ENCODE peak calls at places on chromosome 9, in six cellular contexts. One of them, this sample, is unnamed.

GRCh38 chr9:137534256-137535119 is 15.7 kb downstream of the PNPLA7 start:
- DNase-seq in left colon: no peak
- DNase-seq in AG09319: peak
- DNase-seq in activated CD4-positive, alpha-beta T cell treated with anti-CD3 and anti-CD28 coated beads, Interleukin-2, amount 10 ng/mL, durations not matched to agents 7 days and 5 days: peak
- DNase-seq in endothelial cell: no peak
- DNase-seq in mucosa of gallbladder: peak
- DNase-seq in this sample: peak

GRCh38 chr9:134725605-134725940 is 84.0 kb downstream of the COL5A1 start:
- DNase-seq in AG09319: no peak
- DNase-seq in mucosa of gallbladder: no peak
- DNase-seq in left colon: no peak
- DNase-seq in endothelial cell: no peak
- DNase-seq in activated CD4-positive, alpha-beta T cell treated with anti-CD3 and anti-CD28 coated beads, Interleukin-2, amount 10 ng/mL, durations not matched to agents 7 days and 5 days: no peak
- DNase-seq in this sample: no peak

GRCh38 chr9:18566125-18566524 is 92.2 kb downstream of the ADAMTSL1 start:
- DNase-seq in AG09319: no peak
- DNase-seq in endothelial cell: no peak
- DNase-seq in left colon: no peak
- DNase-seq in mucosa of gallbladder: no peak
- DNase-seq in activated CD4-positive, alpha-beta T cell treated with anti-CD3 and anti-CD28 coated beads, Interleukin-2, amount 10 ng/mL, durations not matched to agents 7 days and 5 days: no peak
- DNase-seq in this sample: no peak

GRCh38 chr9:33682551-33682950 is 112.8 kb upstream of the PRSS3 start:
- DNase-seq in AG09319: no peak
- DNase-seq in mucosa of gallbladder: no peak
- DNase-seq in activated CD4-positive, alpha-beta T cell treated with anti-CD3 and anti-CD28 coated beads, Interleukin-2, amount 10 ng/mL, durations not matched to agents 7 days and 5 days: no peak
- DNase-seq in left colon: no peak
- DNase-seq in endothelial cell: no peak
- DNase-seq in this sample: no peak

GRCh38 chr9:2228132-2228531 is 213.0 kb downstream of the SMARCA2 start:
- DNase-seq in AG09319: no peak
- DNase-seq in endothelial cell: peak
- DNase-seq in activated CD4-positive, alpha-beta T cell treated with anti-CD3 and anti-CD28 coated beads, Interleukin-2, amount 10 ng/mL, durations not matched to agents 7 days and 5 days: peak
- DNase-seq in mucosa of gallbladder: no peak
- DNase-seq in left colon: peak
- DNase-seq in this sample: no peak

GRCh38 chr9:127035423-127035822 is 87.0 kb downstream of the ANGPTL2 start:
- DNase-seq in mucosa of gallbladder: peak
- DNase-seq in endothelial cell: no peak
- DNase-seq in AG09319: no peak
- DNase-seq in left colon: no peak
- DNase-seq in activated CD4-positive, alpha-beta T cell treated with anti-CD3 and anti-CD28 coated beads, Interleukin-2, amount 10 ng/mL, durations not matched to agents 7 days and 5 days: no peak
- DNase-seq in this sample: no peak

GRCh38 chr9:122562134-122562760 is 9.3 kb downstream of the OR1N2 start:
- DNase-seq in left colon: no peak
- DNase-seq in endothelial cell: no peak
- DNase-seq in mucosa of gallbladder: no peak
- DNase-seq in AG09319: no peak
- DNase-seq in activated CD4-positive, alpha-beta T cell treated with anti-CD3 and anti-CD28 coated beads, Interleukin-2, amount 10 ng/mL, durations not matched to agents 7 days and 5 days: no peak
- DNase-seq in this sample: peak

GRCh38 chr9:23447166-23447565 is 378.9 kb downstream of the ELAVL2 start:
- DNase-seq in activated CD4-positive, alpha-beta T cell treated with anti-CD3 and anti-CD28 coated beads, Interleukin-2, amount 10 ng/mL, durations not matched to agents 7 days and 5 days: no peak
- DNase-seq in AG09319: no peak
- DNase-seq in mucosa of gallbladder: no peak
- DNase-seq in endothelial cell: peak
- DNase-seq in left colon: no peak
- DNase-seq in this sample: peak

GRCh38 chr9:137461663-137462395 is 2.7 kb upstream of the NSMF start:
- DNase-seq in left colon: peak
- DNase-seq in activated CD4-positive, alpha-beta T cell treated with anti-CD3 and anti-CD28 coated beads, Interleukin-2, amount 10 ng/mL, durations not matched to agents 7 days and 5 days: peak
- DNase-seq in AG09319: no peak
- DNase-seq in mucosa of gallbladder: no peak
- DNase-seq in endothelial cell: no peak
- DNase-seq in this sample: peak

GRCh38 chr9:15717290-15717689 is 164.4 kb downstream of the CCDC171 start:
- DNase-seq in activated CD4-positive, alpha-beta T cell treated with anti-CD3 and anti-CD28 coated beads, Interleukin-2, amount 10 ng/mL, durations not matched to agents 7 days and 5 days: no peak
- DNase-seq in endothelial cell: no peak
- DNase-seq in AG09319: no peak
- DNase-seq in mucosa of gallbladder: no peak
- DNase-seq in left colon: no peak
- DNase-seq in this sample: no peak

GRCh38 chr9:35680331-35681105 is 6.8 kb downstream of the CA9 start:
- DNase-seq in AG09319: peak
- DNase-seq in endothelial cell: no peak
- DNase-seq in mucosa of gallbladder: no peak
- DNase-seq in left colon: no peak
- DNase-seq in activated CD4-positive, alpha-beta T cell treated with anti-CD3 and anti-CD28 coated beads, Interleukin-2, amount 10 ng/mL, durations not matched to agents 7 days and 5 days: no peak
- DNase-seq in this sample: no peak

GRCh38 chr9:73183917-73184861 is 32.5 kb downstream of the ANXA1 start:
- DNase-seq in mucosa of gallbladder: no peak
- DNase-seq in left colon: no peak
- DNase-seq in AG09319: peak
- DNase-seq in endothelial cell: no peak
- DNase-seq in activated CD4-positive, alpha-beta T cell treated with anti-CD3 and anti-CD28 coated beads, Interleukin-2, amount 10 ng/mL, durations not matched to agents 7 days and 5 days: no peak
- DNase-seq in this sample: no peak

GRCh38 chr9:74016004-74016403 is 481.1 kb upstream of the RORB start:
- DNase-seq in AG09319: no peak
- DNase-seq in mucosa of gallbladder: no peak
- DNase-seq in activated CD4-positive, alpha-beta T cell treated with anti-CD3 and anti-CD28 coated beads, Interleukin-2, amount 10 ng/mL, durations not matched to agents 7 days and 5 days: no peak
- DNase-seq in endothelial cell: no peak
- DNase-seq in left colon: no peak
- DNase-seq in this sample: no peak

GRCh38 chr9:20616808-20617207 is 5.5 kb downstream of the MLLT3 start:
- DNase-seq in mucosa of gallbladder: no peak
- DNase-seq in AG09319: no peak
- DNase-seq in activated CD4-positive, alpha-beta T cell treated with anti-CD3 and anti-CD28 coated beads, Interleukin-2, amount 10 ng/mL, durations not matched to agents 7 days and 5 days: no peak
- DNase-seq in left colon: no peak
- DNase-seq in endothelial cell: no peak
- DNase-seq in this sample: no peak

GRCh38 chr9:29211003-29211584 is 1637.8 kb upstream of the C9orf72 start:
- DNase-seq in endothelial cell: no peak
- DNase-seq in AG09319: no peak
- DNase-seq in mucosa of gallbladder: no peak
- DNase-seq in activated CD4-positive, alpha-beta T cell treated with anti-CD3 and anti-CD28 coated beads, Interleukin-2, amount 10 ng/mL, durations not matched to agents 7 days and 5 days: no peak
- DNase-seq in left colon: no peak
- DNase-seq in this sample: no peak

GRCh38 chr9:120625222-120625621 is 45.3 kb upstream of the CDK5RAP2 start:
- DNase-seq in left colon: no peak
- DNase-seq in AG09319: no peak
- DNase-seq in activated CD4-positive, alpha-beta T cell treated with anti-CD3 and anti-CD28 coated beads, Interleukin-2, amount 10 ng/mL, durations not matched to agents 7 days and 5 days: no peak
- DNase-seq in mucosa of gallbladder: no peak
- DNase-seq in endothelial cell: no peak
- DNase-seq in this sample: no peak

GRCh38 chr9:130532426-130532825 is 47.0 kb upstream of the FUBP3 start:
- DNase-seq in left colon: no peak
- DNase-seq in mucosa of gallbladder: no peak
- DNase-seq in AG09319: no peak
- DNase-seq in activated CD4-positive, alpha-beta T cell treated with anti-CD3 and anti-CD28 coated beads, Interleukin-2, amount 10 ng/mL, durations not matched to agents 7 days and 5 days: no peak
- DNase-seq in endothelial cell: no peak
- DNase-seq in this sample: no peak

GRCh38 chr9:133991211-133991921 is 758 bp downstream of the VAV2 start:
- DNase-seq in endothelial cell: peak
- DNase-seq in mucosa of gallbladder: no peak
- DNase-seq in activated CD4-positive, alpha-beta T cell treated with anti-CD3 and anti-CD28 coated beads, Interleukin-2, amount 10 ng/mL, durations not matched to agents 7 days and 5 days: no peak
- DNase-seq in left colon: peak
- DNase-seq in AG09319: no peak
- DNase-seq in this sample: no peak

GRCh38 chr9:133689151-133689763 is 48.9 kb downstream of the SARDH start:
- DNase-seq in activated CD4-positive, alpha-beta T cell treated with anti-CD3 and anti-CD28 coated beads, Interleukin-2, amount 10 ng/mL, durations not matched to agents 7 days and 5 days: no peak
- DNase-seq in AG09319: no peak
- DNase-seq in left colon: no peak
- DNase-seq in mucosa of gallbladder: no peak
- DNase-seq in endothelial cell: no peak
- DNase-seq in this sample: no peak

GRCh38 chr9:126329476-126330275 is 3.0 kb downstream of the MVB12B start:
- DNase-seq in activated CD4-positive, alpha-beta T cell treated with anti-CD3 and anti-CD28 coated beads, Interleukin-2, amount 10 ng/mL, durations not matched to agents 7 days and 5 days: no peak
- DNase-seq in mucosa of gallbladder: no peak
- DNase-seq in endothelial cell: no peak
- DNase-seq in left colon: no peak
- DNase-seq in AG09319: no peak
- DNase-seq in this sample: peak

GRCh38 chr9:81619353-81620008 is 69.9 kb downstream of the TLE1 start:
- DNase-seq in mucosa of gallbladder: no peak
- DNase-seq in endothelial cell: no peak
- DNase-seq in left colon: no peak
- DNase-seq in AG09319: peak
- DNase-seq in activated CD4-positive, alpha-beta T cell treated with anti-CD3 and anti-CD28 coated beads, Interleukin-2, amount 10 ng/mL, durations not matched to agents 7 days and 5 days: no peak
- DNase-seq in this sample: no peak

This sample was measured in retina.